ENCODE peak calls at places on chromosomes 3 and 15, in seven cellular contexts. V is stomach, L is upper lobe of left lung, F is uterus, P is heart right ventricle, N is Peyer's patch, R is heart left ventricle. B is an unnamed sample. For H3K9me3, the result is how much of the 10 kb centered on the place peaks cover.

GRCh38 chr3:177646749-177647148 is 449.5 kb upstream of the TBL1XR1 start:
- DNase-seq in V (no peak), L (no peak), F (no peak), P (no peak), N (peak), R (no peak), B (no peak)

GRCh38 chr3:40992023-40992422 is 207.3 kb upstream of the CTNNB1 start:
- DNase-seq in V (no peak), L (no peak), F (no peak), P (no peak), N (no peak), R (no peak), B (no peak)

GRCh38 chr15:89444855-89445254 is 51.5 kb downstream of the RHCG start:
- DNase-seq in V (no peak), L (no peak), F (no peak), P (no peak), N (no peak), R (no peak), B (no peak)

GRCh38 chr3:89113887-89114840 is 6.7 kb downstream of the EPHA3 start:
- DNase-seq in V (peak), L (peak), F (peak), P (peak), N (no peak), R (peak), B (peak)

GRCh38 chr3:134009345-134010000 is 20.3 kb downstream of the SLCO2A1 start:
- DNase-seq in V (no peak), L (no peak), F (no peak), P (no peak), N (no peak), R (no peak), B (no peak)

GRCh38 chr3:109927726-109928125 is 590.4 kb upstream of the DPPA4 start:
- DNase-seq in V (no peak), L (no peak), F (no peak), P (no peak), N (no peak), R (no peak), B (no peak)

GRCh38 chr15:50377867-50378751 is 23.1 kb upstream of the GABPB1 start:
- DNase-seq in V (no peak), L (no peak), F (no peak), P (no peak), N (no peak), R (no peak), B (no peak)

GRCh38 chr3:13220991-13221390 is 147.8 kb upstream of the IQSEC1 start:
- DNase-seq in V (no peak), L (no peak), F (no peak), P (no peak), N (no peak), R (no peak), B (no peak)

GRCh38 chr3:151268267-151269235 is 9.8 kb downstream of the P2RY14 start:
- DNase-seq in V (no peak), L (no peak), F (no peak), P (no peak), N (peak), R (no peak), B (no peak)

GRCh38 chr3:183664913-183665381 is 29.5 kb downstream of the KLHL24 start:
- DNase-seq in V (no peak), L (no peak), F (no peak), P (no peak), N (no peak), R (no peak), B (no peak)

GRCh38 chr3:169758353-169758994 is 6.4 kb downstream of the TERC start:
- DNase-seq in V (no peak), L (no peak), F (no peak), P (no peak), N (no peak), R (no peak), B (no peak)

GRCh38 chr3:177347611-177348010 is 150.3 kb upstream of the TBL1XR1 start:
- DNase-seq in V (no peak), L (no peak), F (no peak), P (no peak), N (no peak), R (no peak), B (no peak)

GRCh38 chr15:23532019-23532418 is 33.5 kb upstream of the MKRN3 start:
- DNase-seq in V (no peak), L (no peak), F (no peak), P (no peak), N (no peak), R (no peak), B (no peak)

GRCh38 chr15:100807028-100807427 is 72.6 kb upstream of the ALDH1A3 start:
- DNase-seq in V (no peak), L (peak), F (no peak), P (no peak), N (no peak), R (no peak), B (no peak)

GRCh38 chr15:60649845-60650548 is 171.1 kb upstream of the ICE2 start:
- DNase-seq in V (no peak), L (no peak), F (no peak), P (no peak), N (no peak), R (no peak), B (no peak)

GRCh38 chr3:62559831-62560445 is 186.6 kb upstream of the FEZF2 start:
- DNase-seq in V (no peak), L (no peak), F (no peak), P (no peak), N (no peak), R (no peak), B (no peak)

GRCh38 chr3:157921271-157921670 is 184.9 kb downstream of the SHOX2 start:
- DNase-seq in V (no peak), L (no peak), F (no peak), P (no peak), N (no peak), R (no peak), B (no peak)

GRCh38 chr3:78647735-78648134 is 1120.1 kb downstream of the ROBO1 start:
- DNase-seq in V (no peak), L (no peak), F (no peak), P (no peak), N (no peak), R (no peak), B (no peak)

GRCh38 chr3:197801801-197802504 is 10.9 kb downstream of the LRCH3 start:
- DNase-seq in V (no peak), L (no peak), F (no peak), P (no peak), N (no peak), R (no peak), B (no peak)

GRCh38 chr3:193560091-193560490 is 5.4 kb upstream of the ATP13A4 start:
- DNase-seq in V (no peak), L (no peak), F (no peak), P (no peak), N (no peak), R (no peak), B (no peak)

GRCh38 chr3:64290864-64291263 is 65.6 kb upstream of the PRICKLE2 start:
- DNase-seq in V (no peak), L (no peak), F (no peak), P (no peak), N (no peak), R (no peak), B (no peak)

GRCh38 chr15:64923546-64923945 is 11.8 kb downstream of the ANKDD1A start:
- DNase-seq in V (no peak), L (no peak), F (peak), P (no peak), N (no peak), R (no peak), B (no peak)

GRCh38 chr3:128464188-128464587 is 2.5 kb downstream of the DNAJB8 start:
- DNase-seq in V (no peak), L (no peak), F (no peak), P (peak), N (no peak), R (no peak), B (no peak)
- TF ChIP-seq CTCF in V (no peak), L (peak), F (no peak), P (peak), N (no peak), R (peak), B (peak)

GRCh38 chr3:190988102-190988501 is 125.6 kb upstream of the GMNC start:
- DNase-seq in V (no peak), L (no peak), F (no peak), P (no peak), N (no peak), R (no peak), B (no peak)

GRCh38 chr3:190995156-190995555 is 132.7 kb upstream of the GMNC start:
- DNase-seq in V (no peak), L (no peak), F (no peak), P (no peak), N (no peak), R (no peak), B (no peak)

GRCh38 chr3:190996376-190996775 is 133.9 kb upstream of the GMNC start:
- DNase-seq in V (no peak), L (no peak), F (no peak), P (no peak), N (no peak), R (no peak), B (no peak)

GRCh38 chr3:190989213-190989612 is 126.7 kb upstream of the GMNC start:
- DNase-seq in V (no peak), L (no peak), F (no peak), P (no peak), N (no peak), R (no peak), B (no peak)

DNA sequence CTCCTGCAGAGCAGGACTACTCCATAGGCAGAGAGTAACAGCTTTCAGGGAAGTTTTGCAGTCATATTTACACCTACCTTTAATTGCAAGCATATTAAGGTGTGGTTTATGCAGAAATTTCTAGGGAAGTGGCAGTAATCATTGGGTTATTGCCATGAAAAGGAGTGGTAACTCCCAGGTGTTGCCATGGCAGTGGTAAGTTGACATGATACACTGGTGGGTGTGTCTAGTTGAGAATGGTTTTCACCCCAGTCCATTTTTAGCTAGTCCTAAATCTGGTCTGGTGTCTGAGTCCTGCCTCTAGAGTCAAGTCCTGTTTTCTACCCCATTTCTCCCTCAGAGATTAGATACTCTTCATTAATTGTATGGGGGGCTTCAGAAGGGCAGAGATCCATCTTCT is 128.4 kb upstream of the GMNC start:
- DNase-seq in V (no peak), L (no peak), F (no peak), P (no peak), N (no peak), R (no peak), B (no peak)
- H3K9me3 ChIP-seq in V (under half), L (under half), F (under half), P (under half), N (under half), R (under half), B (under half)

DNA sequence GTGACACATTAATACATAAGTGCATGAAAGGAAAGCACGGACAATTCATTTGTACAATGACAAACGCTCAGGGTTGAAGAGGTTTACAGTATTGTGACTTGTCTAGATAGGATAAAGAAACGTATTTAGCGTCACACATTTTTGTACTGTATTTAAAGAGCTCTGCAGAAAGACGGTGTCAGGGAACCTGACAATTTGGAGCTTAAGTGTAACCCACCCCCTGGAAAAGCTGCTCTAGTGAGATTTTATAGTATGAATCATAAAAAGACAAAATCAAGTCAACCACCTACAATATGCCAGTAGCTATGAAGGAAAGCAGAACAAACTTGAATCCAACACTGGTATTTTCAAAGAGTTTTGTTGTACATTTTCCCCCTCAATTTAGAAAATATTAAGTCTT is 5.6 kb downstream of the TRA2B start:
- DNase-seq in V (no peak), L (no peak), F (no peak), P (no peak), N (no peak), R (no peak), B (no peak)
- H3K27ac ChIP-seq in V (no peak), L (no peak), F (no peak), P (no peak), N (no peak), R (peak), B (peak)

GRCh38 chr3:185971579-185971978 is 33.8 kb upstream of the TRA2B start:
- DNase-seq in V (no peak), L (peak), F (no peak), P (no peak), N (no peak), R (no peak), B (no peak)

GRCh38 chr3:185965496-185965895 is 27.7 kb upstream of the TRA2B start:
- DNase-seq in V (no peak), L (no peak), F (no peak), P (no peak), N (no peak), R (no peak), B (no peak)

GRCh38 chr3:185966655-185967054 is 28.8 kb upstream of the TRA2B start:
- DNase-seq in V (no peak), L (no peak), F (no peak), P (no peak), N (no peak), R (no peak), B (no peak)

DNA sequence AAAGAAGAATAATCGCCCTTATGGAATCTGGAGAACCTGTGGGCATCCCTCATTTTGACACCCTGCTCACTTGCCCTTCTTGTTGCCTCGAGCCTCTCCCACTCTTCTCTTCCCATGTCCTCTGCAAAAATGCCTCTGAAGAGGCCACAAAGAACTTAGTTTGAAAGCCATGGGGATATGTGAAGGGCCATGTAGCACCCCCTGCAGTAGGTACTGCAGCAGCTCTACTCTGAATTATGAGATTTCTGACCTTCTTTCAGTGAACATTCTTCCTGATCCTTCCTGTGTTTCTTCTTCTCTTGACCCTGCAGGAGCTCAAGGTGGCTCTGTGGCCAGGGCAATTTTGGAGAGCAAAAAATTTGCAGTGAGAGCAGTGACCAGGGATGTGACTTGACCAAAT is 30.4 kb upstream of the TRA2B start:
- DNase-seq in V (no peak), L (no peak), F (no peak), P (no peak), N (no peak), R (no peak), B (no peak)
- TF ChIP-seq CTCF in V (no peak), L (no peak), F (no peak), P (no peak), N (no peak), R (no peak), B (no peak)

DNA sequence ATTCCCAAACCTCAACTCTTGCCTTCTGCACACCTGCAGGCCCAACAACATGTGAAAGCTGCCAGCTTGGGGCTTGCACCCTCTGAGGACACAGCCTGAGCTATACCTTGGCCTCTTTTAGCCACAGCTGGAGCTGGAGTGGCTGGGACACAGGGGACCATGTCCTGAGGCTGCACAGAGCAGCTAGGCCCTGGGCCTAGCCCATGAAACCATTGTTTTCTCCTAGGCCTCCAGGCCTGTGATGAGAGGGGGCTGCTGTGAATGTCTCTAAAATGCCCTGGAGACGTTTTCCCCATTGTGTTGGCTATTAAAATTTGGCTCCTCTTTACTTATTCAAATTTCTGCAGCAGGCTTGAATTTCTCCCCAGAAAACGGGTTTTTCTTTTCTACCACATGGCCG is 7.2 kb downstream of the ZKSCAN7 start:
- DNase-seq in V (no peak), L (no peak), F (no peak), P (no peak), N (no peak), R (no peak), B (no peak)
- H3K9me3 ChIP-seq in V (under half), L (under half), F (under half), P (under half), N (under half), R (under half), B (under half)

B was measured in spleen.